ENCODE peak calls at places on chromosomes 12 and 14, in six cellular contexts. One of them, this sample, is unnamed.

GRCh38 chr14:101500061-101500460 is 61.2 kb upstream of the DIO3 start:
- DNase-seq in foreskin melanocyte: no peak
- DNase-seq in sciatic nerve: no peak
- DNase-seq in astrocyte: no peak
- DNase-seq in endodermal cell: peak; percentile 4
- DNase-seq in LoVo: no peak
- DNase-seq in this sample: peak; percentile 51

GRCh38 chr12:93484315-93484981 is 17.1 kb downstream of the MRPL42 start:
- DNase-seq in endodermal cell: no peak
- DNase-seq in LoVo: no peak
- DNase-seq in foreskin melanocyte: no peak
- DNase-seq in sciatic nerve: no peak
- DNase-seq in astrocyte: no peak
- DNase-seq in this sample: no peak

GRCh38 chr12:115155665-115156645 is 472.0 kb upstream of the TBX3 start:
- DNase-seq in foreskin melanocyte: no peak
- DNase-seq in LoVo: peak; percentile 41
- DNase-seq in sciatic nerve: no peak
- DNase-seq in astrocyte: peak; percentile 99
- DNase-seq in endodermal cell: no peak
- DNase-seq in this sample: peak; percentile 90

GRCh38 chr12:33605776-33606175 is 166.2 kb upstream of the SYT10 start:
- DNase-seq in endodermal cell: no peak
- DNase-seq in foreskin melanocyte: no peak
- DNase-seq in LoVo: peak; percentile 46
- DNase-seq in sciatic nerve: no peak
- DNase-seq in astrocyte: no peak
- DNase-seq in this sample: no peak

GRCh38 chr14:64730061-64730440 is 25.8 kb downstream of the PLEKHG3 start:
- DNase-seq in endodermal cell: peak; percentile 20
- DNase-seq in foreskin melanocyte: no peak
- DNase-seq in astrocyte: no peak
- DNase-seq in sciatic nerve: no peak
- DNase-seq in LoVo: no peak
- DNase-seq in this sample: peak; percentile 56

GRCh38 chr14:30337456-30337855 is 221.5 kb upstream of the G2E3 start:
- DNase-seq in endodermal cell: no peak
- DNase-seq in LoVo: no peak
- DNase-seq in sciatic nerve: no peak
- DNase-seq in astrocyte: no peak
- DNase-seq in foreskin melanocyte: no peak
- DNase-seq in this sample: no peak

GRCh38 chr14:26917086-26917485 is 319.3 kb upstream of the NOVA1 start:
- DNase-seq in astrocyte: peak; percentile 11
- DNase-seq in sciatic nerve: no peak
- DNase-seq in LoVo: peak; percentile 6
- DNase-seq in endodermal cell: no peak
- DNase-seq in foreskin melanocyte: no peak
- DNase-seq in this sample: no peak

GRCh38 chr14:92463141-92463540 is 50.4 kb upstream of the RIN3 start:
- DNase-seq in astrocyte: no peak
- DNase-seq in foreskin melanocyte: no peak
- DNase-seq in LoVo: no peak
- DNase-seq in endodermal cell: no peak
- DNase-seq in sciatic nerve: peak; percentile 31
- DNase-seq in this sample: no peak

GRCh38 chr12:72281145-72281544 is 9.0 kb downstream of the TRHDE start:
- DNase-seq in LoVo: no peak
- DNase-seq in endodermal cell: no peak
- DNase-seq in sciatic nerve: no peak
- DNase-seq in astrocyte: peak; percentile 80
- DNase-seq in foreskin melanocyte: no peak
- DNase-seq in this sample: no peak

GRCh38 chr14:90419200-90419599 is 22.4 kb downstream of the CALM1 start:
- DNase-seq in LoVo: peak; percentile 55
- DNase-seq in sciatic nerve: peak; percentile 86
- DNase-seq in astrocyte: peak; percentile 97
- DNase-seq in foreskin melanocyte: peak; percentile 47
- DNase-seq in endodermal cell: no peak
- DNase-seq in this sample: peak; percentile 98

GRCh38 chr12:2003676-2004112 is 563 bp downstream of the DCP1B start:
- DNase-seq in endodermal cell: no peak
- DNase-seq in astrocyte: no peak
- DNase-seq in sciatic nerve: no peak
- DNase-seq in foreskin melanocyte: no peak
- DNase-seq in LoVo: peak; percentile 6
- DNase-seq in this sample: no peak

This sample was measured in RWPE2.